ENCODE peak calls at places on chromosomes 12 and 14, in five cellular contexts. J is K562, S is SK-N-SH, N is HepG2, G is HCT116. H is an unnamed sample.

GRCh38 chr12:26971963-26972362 is 33.7 kb downstream of the FGFR1OP2 start:
- DNase-seq in J (no peak), S (no peak), N (no peak), G (no peak), H (no peak)

GRCh38 chr14:91264151-91265150 is 19.9 kb upstream of the GPR68 start:
- DNase-seq in G (no peak), S (no peak), N (no peak), J (peak; percentile 46), H (no peak)

GRCh38 chr12:112752298-112752697 is 39.2 kb upstream of the RPH3A start:
- DNase-seq in G (no peak), N (no peak), J (no peak), S (no peak), H (no peak)

GRCh38 chr14:98169170-98169587 is 1102.8 kb downstream of the BCL11B start:
- DNase-seq in N (no peak), S (no peak), G (no peak), J (no peak), H (no peak)

GRCh38 chr14:100691395-100692025 is 35.2 kb upstream of the DLK1 start:
- DNase-seq in G (no peak), N (no peak), J (no peak), S (peak; percentile 77), H (no peak)

GRCh38 chr12:109093022-109093918 is at the start of gene ALKBH2:
- DNase-seq in J (peak; percentile 96), G (peak; percentile 88), S (peak; percentile 90), N (peak; percentile 85), H (peak; percentile 69)

GRCh38 chr14:40850191-40850590 is 756.5 kb upstream of the LRFN5 start:
- DNase-seq in G (no peak), N (no peak), S (no peak), J (no peak), H (no peak)

GRCh38 chr12:64650762-64651161 is 40.5 kb downstream of the RASSF3 start:
- DNase-seq in J (no peak), N (no peak), S (no peak), G (no peak), H (peak; percentile 75)

GRCh38 chr14:95784137-95784536 is 70.2 kb upstream of the TCL1A start:
- DNase-seq in N (peak; percentile 16), G (no peak), S (no peak), J (peak; percentile 12), H (no peak)

GRCh38 chr12:104593482-104593881 is 136.7 kb downstream of the CHST11 start:
- DNase-seq in J (peak; percentile 67), S (no peak), N (no peak), G (no peak), H (no peak)

GRCh38 chr14:32343926-32344430 is 14.9 kb downstream of the AKAP6 start:
- DNase-seq in J (no peak), N (no peak), S (no peak), G (no peak), H (no peak)

GRCh38 chr12:14618990-14619389 is 51.3 kb upstream of the PLBD1 start:
- DNase-seq in N (no peak), G (no peak), S (peak; percentile 5), J (peak; percentile 9), H (no peak)

GRCh38 chr12:113955109-113955970 is 10.8 kb downstream of the RBM19 start:
- DNase-seq in J (peak; percentile 41), N (peak; percentile 49), G (peak; percentile 16), S (peak; percentile 49), H (no peak)

GRCh38 chr12:67764946-67765619 is 116.5 kb downstream of the DYRK2 start:
- DNase-seq in S (no peak), J (no peak), G (no peak), N (no peak), H (no peak)

GRCh38 chr12:105522166-105522825 is 191.8 kb downstream of the C12orf75 start:
- DNase-seq in G (no peak), N (no peak), S (no peak), J (no peak), H (no peak)

GRCh38 chr14:76412501-76412900 is 36.6 kb downstream of the ESRRB start:
- DNase-seq in G (no peak), S (no peak), N (no peak), J (no peak), H (no peak)

GRCh38 chr12:124486346-124486963 is 81.0 kb downstream of the NCOR2 start:
- DNase-seq in N (no peak), G (no peak), S (no peak), J (no peak), H (no peak)

GRCh38 chr12:124484067-124484466 is 83.3 kb downstream of the NCOR2 start:
- DNase-seq in S (no peak), J (no peak), G (no peak), N (no peak), H (no peak)

GRCh38 chr12:124482901-124483799 is 84.3 kb downstream of the NCOR2 start:
- DNase-seq in G (no peak), J (no peak), N (no peak), S (no peak), H (no peak)

GRCh38 chr12:124485371-124485770 is 82.0 kb downstream of the NCOR2 start:
- DNase-seq in J (no peak), G (no peak), N (no peak), S (no peak), H (no peak)

DNA sequence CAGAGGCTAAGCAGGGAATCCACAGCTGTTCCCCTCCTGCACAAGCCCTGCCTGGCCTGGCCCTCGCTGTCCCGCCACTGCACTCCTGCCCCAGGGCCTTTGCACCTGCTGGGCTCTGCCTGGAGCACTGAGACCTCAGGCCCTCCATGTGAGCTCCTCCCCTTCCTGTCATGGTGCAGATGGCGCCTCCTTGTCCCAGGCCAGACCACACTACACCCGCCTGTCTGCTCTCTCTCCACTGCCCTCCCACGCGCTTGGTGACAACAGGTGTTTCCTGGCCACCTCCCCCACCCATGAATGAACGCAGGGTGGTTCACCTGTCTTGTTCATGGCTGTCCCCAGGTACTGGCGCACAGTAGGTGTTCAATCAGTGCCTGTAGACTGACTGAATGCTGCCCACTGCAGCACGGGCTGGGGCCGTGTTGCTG is 82.9 kb downstream of the NCOR2 start:
- DNase-seq in N (no peak), J (no peak), S (no peak), G (no peak), H (no peak)
- TF ChIP-seq REST in N (no peak), J (no peak), S (no peak), G (no peak), H (no peak)

GRCh38 chr12:81992461-81992860 is 233.3 kb upstream of the PPFIA2 start:
- DNase-seq in S (peak; percentile 13), G (peak; percentile 21), N (no peak), J (no peak), H (no peak)
- TF ChIP-seq SIN3A in S (no peak), G (no peak), N (no peak), J (no peak), H (no peak)

DNA sequence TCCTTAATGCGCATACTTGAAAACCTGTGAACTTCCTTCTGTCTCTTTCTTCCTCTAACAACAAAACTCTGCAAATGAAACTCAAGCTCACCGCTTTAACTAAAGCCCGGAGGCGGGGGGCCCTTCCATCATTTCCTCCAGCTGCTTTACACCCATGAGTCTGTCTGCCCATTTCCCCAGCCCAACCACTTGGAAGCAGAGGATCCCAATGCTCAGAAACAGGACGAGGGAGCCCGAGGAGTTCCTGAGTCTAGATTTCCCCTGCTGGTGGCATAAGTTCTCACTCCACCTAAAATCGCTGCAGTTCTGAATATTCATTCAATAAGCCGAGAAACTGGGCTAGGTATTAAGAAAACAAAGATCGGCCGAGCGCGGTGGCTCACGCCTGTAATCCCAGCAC is 30.8 kb downstream of the GPR19 start:
- DNase-seq in N (no peak), G (no peak), J (no peak), S (no peak), H (no peak)
- TF ChIP-seq REST in N (no peak), G (no peak), J (no peak), S (no peak), H (no peak)

DNA sequence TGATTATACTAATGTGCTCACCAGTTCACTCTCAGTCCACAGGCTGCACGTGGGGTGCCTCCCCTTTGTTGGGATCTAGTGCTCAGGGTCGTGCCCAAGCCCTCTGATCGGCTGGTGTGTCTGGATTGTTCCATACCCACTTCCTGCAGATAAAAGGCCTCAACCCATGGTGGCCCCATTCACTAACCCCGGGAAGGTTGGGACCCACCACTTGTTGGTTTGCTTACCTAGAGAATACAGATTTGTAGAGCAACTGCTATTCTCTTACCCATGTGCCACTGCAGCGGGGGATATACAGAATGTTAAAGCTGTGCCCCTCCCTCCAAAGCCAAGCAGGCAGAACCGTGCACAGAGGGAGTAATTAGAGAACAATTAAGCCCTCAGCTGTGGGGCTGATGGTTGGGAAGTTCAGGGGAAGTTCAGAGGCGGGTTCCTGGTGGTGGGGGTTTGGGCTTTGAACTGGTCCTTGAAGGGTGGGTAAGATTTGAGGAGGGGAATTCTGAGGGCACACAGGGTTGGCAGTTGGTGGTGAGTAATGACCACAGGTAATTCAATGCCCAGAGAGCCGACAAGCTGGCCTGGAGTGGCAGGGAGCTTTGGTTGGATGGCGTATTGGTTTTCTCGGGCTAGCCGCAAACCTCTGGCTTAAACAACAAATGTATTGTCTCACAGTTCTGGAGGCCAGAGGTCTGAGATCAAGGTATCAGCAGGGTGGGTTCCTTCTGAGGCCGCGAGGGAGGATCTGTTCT is 68.8 kb downstream of the ADCK1 start:
- DNase-seq in G (no peak), J (no peak), N (no peak), S (no peak), H (no peak)
- TF ChIP-seq SIN3A in G (no peak), J (no peak), N (no peak), S (no peak), H (no peak)

GRCh38 chr12:91551927-91552326 is 369.3 kb upstream of the DCN start:
- DNase-seq in G (no peak), N (no peak), J (no peak), S (no peak), H (no peak)
- TF ChIP-seq REST in G (no peak), N (no peak), J (no peak), S (no peak), H (no peak)

GRCh38 chr14:58730793-58731464 is 93.2 kb downstream of the DACT1 start:
- DNase-seq in G (no peak), N (no peak), J (no peak), S (no peak), H (no peak)

GRCh38 chr14:58731465-58732330 is 93.9 kb downstream of the DACT1 start:
- DNase-seq in G (peak; percentile 96), N (no peak), J (no peak), S (no peak), H (no peak)

GRCh38 chr14:58736606-58737005 is 98.8 kb downstream of the DACT1 start:
- DNase-seq in S (no peak), J (no peak), N (no peak), G (no peak), H (no peak)

GRCh38 chr14:58732387-58732786 is 94.6 kb downstream of the DACT1 start:
- DNase-seq in N (no peak), J (no peak), S (no peak), G (no peak), H (no peak)

DNA sequence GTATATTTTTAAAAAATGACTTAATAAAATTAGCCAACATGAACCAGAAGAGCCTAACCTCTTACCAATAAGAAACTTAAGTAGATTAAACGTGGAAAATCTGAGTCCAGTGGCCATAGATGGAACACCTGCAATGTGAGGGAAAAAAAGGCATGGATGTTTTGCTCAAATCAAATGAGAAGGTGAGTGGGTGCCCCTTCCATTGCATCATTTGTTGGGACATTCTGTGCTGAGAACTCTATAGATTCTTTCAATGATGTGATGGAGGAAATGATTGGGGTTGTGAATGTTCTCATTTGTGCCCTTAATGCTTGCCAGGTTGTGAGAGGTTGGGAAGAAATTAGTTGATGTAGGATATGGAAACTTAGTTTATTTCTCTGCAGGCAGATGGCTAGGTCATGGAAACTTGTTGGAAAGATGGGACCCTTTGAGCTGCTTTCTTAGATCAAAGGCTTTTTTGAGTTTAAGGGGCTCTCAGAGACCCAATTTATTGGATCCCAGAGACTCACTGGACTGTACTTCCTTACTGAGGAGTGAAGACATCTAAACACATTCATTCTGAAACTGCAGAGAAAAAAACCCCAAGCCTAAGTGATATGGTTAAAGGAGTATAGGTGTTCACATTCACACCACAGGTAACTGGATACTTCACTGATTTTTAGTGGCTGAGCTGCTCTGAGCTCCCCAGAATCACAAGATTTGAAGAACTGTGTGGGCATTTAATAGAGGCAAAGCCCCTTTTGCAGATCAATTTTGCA is 95.9 kb downstream of the DACT1 start:
- DNase-seq in G (no peak), N (no peak), S (no peak), J (no peak), H (no peak)
- TF ChIP-seq SIN3A in G (no peak), N (no peak), S (no peak), J (no peak), H (no peak)